ENCODE peak calls at places on chromosomes 5 and 9, in seven cellular contexts. One of them, this sample, is unnamed.
A peak's percentile ranks its signal among the peaks of the same experiment; 100 is the strongest.

GRCh38 chr9:98445576-98445975 is 190.1 kb upstream of the TBC1D2 start:
- DNase-seq in IMR-90: no peak
- DNase-seq in fibroblast of lung: no peak
- DNase-seq in H1: no peak
- DNase-seq in mesenchymal stem cell: no peak
- DNase-seq in Karpas-422: no peak
- DNase-seq in neuronal stem cell: no peak
- DNase-seq in this sample: no peak

GRCh38 chr5:171269717-171270116 is 39.3 kb upstream of the TLX3 start:
- DNase-seq in IMR-90: peak; percentile 72
- DNase-seq in fibroblast of lung: peak; percentile 36
- DNase-seq in H1: no peak
- DNase-seq in mesenchymal stem cell: peak; percentile 81
- DNase-seq in Karpas-422: no peak
- DNase-seq in neuronal stem cell: no peak
- DNase-seq in this sample: no peak

GRCh38 chr5:139236479-139236878 is 38.3 kb upstream of the SIL1 start:
- DNase-seq in IMR-90: no peak
- DNase-seq in fibroblast of lung: no peak
- DNase-seq in H1: no peak
- DNase-seq in mesenchymal stem cell: no peak
- DNase-seq in Karpas-422: no peak
- DNase-seq in neuronal stem cell: no peak
- DNase-seq in this sample: no peak

GRCh38 chr9:133162802-133163558 is 734 bp downstream of the GBGT1 start:
- DNase-seq in IMR-90: no peak
- DNase-seq in fibroblast of lung: no peak
- DNase-seq in H1: peak; percentile 59
- DNase-seq in mesenchymal stem cell: no peak
- DNase-seq in Karpas-422: no peak
- DNase-seq in neuronal stem cell: no peak
- DNase-seq in this sample: no peak

GRCh38 chr5:35857606-35858205 is 1.0 kb downstream of the IL7R start:
- DNase-seq in IMR-90: peak; percentile 91
- DNase-seq in fibroblast of lung: peak; percentile 92
- DNase-seq in H1: no peak
- DNase-seq in mesenchymal stem cell: peak; percentile 83
- DNase-seq in Karpas-422: no peak
- DNase-seq in neuronal stem cell: no peak
- DNase-seq in this sample: no peak

GRCh38 chr9:33510264-33511183 is 13.5 kb upstream of the ANKRD18B start:
- DNase-seq in IMR-90: peak; percentile 62
- DNase-seq in fibroblast of lung: peak; percentile 67
- DNase-seq in H1: peak; percentile 71
- DNase-seq in mesenchymal stem cell: peak; percentile 84
- DNase-seq in Karpas-422: no peak
- DNase-seq in neuronal stem cell: no peak
- DNase-seq in this sample: peak; percentile 46

GRCh38 chr9:121858788-121859187 is 207.4 kb downstream of the DAB2IP start:
- DNase-seq in IMR-90: no peak
- DNase-seq in fibroblast of lung: no peak
- DNase-seq in H1: peak; percentile 26
- DNase-seq in mesenchymal stem cell: no peak
- DNase-seq in Karpas-422: no peak
- DNase-seq in neuronal stem cell: no peak
- DNase-seq in this sample: no peak

GRCh38 chr5:92248518-92248917 is 865.4 kb upstream of the ARRDC3 start:
- DNase-seq in IMR-90: no peak
- DNase-seq in fibroblast of lung: no peak
- DNase-seq in H1: no peak
- DNase-seq in mesenchymal stem cell: no peak
- DNase-seq in Karpas-422: no peak
- DNase-seq in neuronal stem cell: no peak
- DNase-seq in this sample: no peak

GRCh38 chr9:119487118-119487827 is 118.0 kb upstream of the BRINP1 start:
- DNase-seq in IMR-90: no peak
- DNase-seq in fibroblast of lung: no peak
- DNase-seq in H1: no peak
- DNase-seq in mesenchymal stem cell: no peak
- DNase-seq in Karpas-422: no peak
- DNase-seq in neuronal stem cell: no peak
- DNase-seq in this sample: no peak

GRCh38 chr9:10835791-10836463 is 223.1 kb upstream of the PTPRD start:
- DNase-seq in IMR-90: no peak
- DNase-seq in fibroblast of lung: no peak
- DNase-seq in H1: no peak
- DNase-seq in mesenchymal stem cell: no peak
- DNase-seq in Karpas-422: no peak
- DNase-seq in neuronal stem cell: no peak
- DNase-seq in this sample: no peak

GRCh38 chr5:28408186-28408585 is 1369.8 kb upstream of the CDH9 start:
- DNase-seq in IMR-90: no peak
- DNase-seq in fibroblast of lung: peak; percentile 94
- DNase-seq in H1: no peak
- DNase-seq in mesenchymal stem cell: peak; percentile 45
- DNase-seq in Karpas-422: no peak
- DNase-seq in neuronal stem cell: no peak
- DNase-seq in this sample: no peak

GRCh38 chr9:114677418-114677817 is 4.6 kb downstream of the TEX48 start:
- DNase-seq in IMR-90: peak; percentile 100
- DNase-seq in fibroblast of lung: peak; percentile 100
- DNase-seq in H1: no peak
- DNase-seq in mesenchymal stem cell: peak; percentile 100
- DNase-seq in Karpas-422: no peak
- DNase-seq in neuronal stem cell: no peak
- DNase-seq in this sample: no peak

GRCh38 chr5:112869948-112870347 is 8.9 kb downstream of the SRP19 start:
- DNase-seq in IMR-90: no peak
- DNase-seq in fibroblast of lung: no peak
- DNase-seq in H1: no peak
- DNase-seq in mesenchymal stem cell: no peak
- DNase-seq in Karpas-422: no peak
- DNase-seq in neuronal stem cell: no peak
- DNase-seq in this sample: peak; percentile 85

GRCh38 chr5:35134278-35135030 is 86.7 kb upstream of the AGXT2 start:
- DNase-seq in IMR-90: no peak
- DNase-seq in fibroblast of lung: no peak
- DNase-seq in H1: no peak
- DNase-seq in mesenchymal stem cell: no peak
- DNase-seq in Karpas-422: no peak
- DNase-seq in neuronal stem cell: no peak
- DNase-seq in this sample: no peak

GRCh38 chr5:67032921-67033664 is 163.5 kb downstream of the CD180 start:
- DNase-seq in IMR-90: peak; percentile 73
- DNase-seq in fibroblast of lung: peak; percentile 65
- DNase-seq in H1: no peak
- DNase-seq in mesenchymal stem cell: peak; percentile 38
- DNase-seq in Karpas-422: peak; percentile 63
- DNase-seq in neuronal stem cell: no peak
- DNase-seq in this sample: no peak

GRCh38 chr9:93953492-93954435 is 1.4 kb downstream of the BARX1 start:
- DNase-seq in IMR-90: no peak
- DNase-seq in fibroblast of lung: no peak
- DNase-seq in H1: peak; percentile 65
- DNase-seq in mesenchymal stem cell: no peak
- DNase-seq in Karpas-422: no peak
- DNase-seq in neuronal stem cell: no peak
- DNase-seq in this sample: no peak

GRCh38 chr9:130535818-130536521 is 43.4 kb upstream of the FUBP3 start:
- DNase-seq in IMR-90: peak; percentile 60
- DNase-seq in fibroblast of lung: peak; percentile 52
- DNase-seq in H1: no peak
- DNase-seq in mesenchymal stem cell: peak; percentile 82
- DNase-seq in Karpas-422: no peak
- DNase-seq in neuronal stem cell: no peak
- DNase-seq in this sample: no peak

GRCh38 chr5:78050888-78051287 is 243.6 kb downstream of the AP3B1 start:
- DNase-seq in IMR-90: peak; percentile 80
- DNase-seq in fibroblast of lung: peak; percentile 72
- DNase-seq in H1: no peak
- DNase-seq in mesenchymal stem cell: peak; percentile 64
- DNase-seq in Karpas-422: no peak
- DNase-seq in neuronal stem cell: no peak
- DNase-seq in this sample: no peak

GRCh38 chr5:83253731-83254130 is 176.4 kb downstream of the XRCC4 start:
- DNase-seq in IMR-90: no peak
- DNase-seq in fibroblast of lung: peak; percentile 50
- DNase-seq in H1: no peak
- DNase-seq in mesenchymal stem cell: no peak
- DNase-seq in Karpas-422: no peak
- DNase-seq in neuronal stem cell: no peak
- DNase-seq in this sample: no peak

GRCh38 chr9:77907581-77907980 is 124.0 kb downstream of the GNAQ start:
- DNase-seq in IMR-90: peak; percentile 38
- DNase-seq in fibroblast of lung: peak; percentile 37
- DNase-seq in H1: no peak
- DNase-seq in mesenchymal stem cell: no peak
- DNase-seq in Karpas-422: no peak
- DNase-seq in neuronal stem cell: no peak
- DNase-seq in this sample: no peak

GRCh38 chr5:72246239-72246580 is 73.8 kb downstream of the MRPS27 start:
- DNase-seq in IMR-90: no peak
- DNase-seq in fibroblast of lung: peak; percentile 46
- DNase-seq in H1: no peak
- DNase-seq in mesenchymal stem cell: peak; percentile 50
- DNase-seq in Karpas-422: no peak
- DNase-seq in neuronal stem cell: no peak
- DNase-seq in this sample: no peak

GRCh38 chr5:145946112-145946861 is 9.9 kb downstream of the SH3RF2 start:
- DNase-seq in IMR-90: peak; percentile 84
- DNase-seq in fibroblast of lung: peak; percentile 98
- DNase-seq in H1: no peak
- DNase-seq in mesenchymal stem cell: peak; percentile 82
- DNase-seq in Karpas-422: no peak
- DNase-seq in neuronal stem cell: no peak
- DNase-seq in this sample: no peak
- H3K4me2 ChIP-seq in IMR-90: peak overlapping the region; percentile 8
- H3K4me2 ChIP-seq in fibroblast of lung: no peak overlapping the region
- H3K4me2 ChIP-seq in H1: no peak overlapping the region
- H3K4me2 ChIP-seq in mesenchymal stem cell: no peak overlapping the region
- H3K4me2 ChIP-seq in Karpas-422: no peak overlapping the region
- H3K4me2 ChIP-seq in neuronal stem cell: no peak overlapping the region
- H3K4me2 ChIP-seq in this sample: no peak overlapping the region

GRCh38 chr5:135375040-135375439 is 24.0 kb downstream of the MACROH2A1 start:
- DNase-seq in IMR-90: no peak
- DNase-seq in fibroblast of lung: no peak
- DNase-seq in H1: no peak
- DNase-seq in mesenchymal stem cell: no peak
- DNase-seq in Karpas-422: no peak
- DNase-seq in neuronal stem cell: no peak
- DNase-seq in this sample: no peak

GRCh38 chr5:135377751-135378680 is 21.0 kb downstream of the MACROH2A1 start:
- DNase-seq in IMR-90: no peak
- DNase-seq in fibroblast of lung: no peak
- DNase-seq in H1: no peak
- DNase-seq in mesenchymal stem cell: no peak
- DNase-seq in Karpas-422: no peak
- DNase-seq in neuronal stem cell: no peak
- DNase-seq in this sample: no peak

GRCh38 chr5:135376961-135377621 is 21.9 kb downstream of the MACROH2A1 start:
- DNase-seq in IMR-90: no peak
- DNase-seq in fibroblast of lung: no peak
- DNase-seq in H1: no peak
- DNase-seq in mesenchymal stem cell: no peak
- DNase-seq in Karpas-422: no peak
- DNase-seq in neuronal stem cell: no peak
- DNase-seq in this sample: no peak

GRCh38 chr5:135382131-135382530 is 16.9 kb downstream of the MACROH2A1 start:
- DNase-seq in IMR-90: no peak
- DNase-seq in fibroblast of lung: no peak
- DNase-seq in H1: no peak
- DNase-seq in mesenchymal stem cell: no peak
- DNase-seq in Karpas-422: no peak
- DNase-seq in neuronal stem cell: no peak
- DNase-seq in this sample: no peak

GRCh38 chr5:135379052-135379654 is 19.9 kb downstream of the MACROH2A1 start:
- DNase-seq in IMR-90: peak; percentile 44
- DNase-seq in fibroblast of lung: peak; percentile 72
- DNase-seq in H1: no peak
- DNase-seq in mesenchymal stem cell: no peak
- DNase-seq in Karpas-422: no peak
- DNase-seq in neuronal stem cell: no peak
- DNase-seq in this sample: no peak
- H3K27ac ChIP-seq in IMR-90: no peak overlapping the region
- H3K27ac ChIP-seq in fibroblast of lung: no peak overlapping the region
- H3K27ac ChIP-seq in H1: no peak overlapping the region
- H3K27ac ChIP-seq in mesenchymal stem cell: no peak overlapping the region
- H3K27ac ChIP-seq in Karpas-422: no peak overlapping the region
- H3K27ac ChIP-seq in neuronal stem cell: no peak overlapping the region
- H3K27ac ChIP-seq in this sample: no peak overlapping the region

GRCh38 chr5:173830421-173830820 is 57.7 kb upstream of the CPEB4 start:
- DNase-seq in IMR-90: no peak
- DNase-seq in fibroblast of lung: no peak
- DNase-seq in H1: no peak
- DNase-seq in mesenchymal stem cell: no peak
- DNase-seq in Karpas-422: no peak
- DNase-seq in neuronal stem cell: no peak
- DNase-seq in this sample: no peak

GRCh38 chr5:173833200-173833599 is 54.9 kb upstream of the CPEB4 start:
- DNase-seq in IMR-90: no peak
- DNase-seq in fibroblast of lung: peak; percentile 72
- DNase-seq in H1: no peak
- DNase-seq in mesenchymal stem cell: no peak
- DNase-seq in Karpas-422: no peak
- DNase-seq in neuronal stem cell: no peak
- DNase-seq in this sample: no peak

GRCh38 chr5:173834070-173834771 is 53.9 kb upstream of the CPEB4 start:
- DNase-seq in IMR-90: no peak
- DNase-seq in fibroblast of lung: peak; percentile 13
- DNase-seq in H1: no peak
- DNase-seq in mesenchymal stem cell: no peak
- DNase-seq in Karpas-422: no peak
- DNase-seq in neuronal stem cell: no peak
- DNase-seq in this sample: no peak

GRCh38 chr5:173831196-173831914 is 56.8 kb upstream of the CPEB4 start:
- DNase-seq in IMR-90: no peak
- DNase-seq in fibroblast of lung: no peak
- DNase-seq in H1: no peak
- DNase-seq in mesenchymal stem cell: no peak
- DNase-seq in Karpas-422: no peak
- DNase-seq in neuronal stem cell: no peak
- DNase-seq in this sample: no peak

GRCh38 chr5:173832386-173832785 is 55.8 kb upstream of the CPEB4 start:
- DNase-seq in IMR-90: no peak
- DNase-seq in fibroblast of lung: no peak
- DNase-seq in H1: no peak
- DNase-seq in mesenchymal stem cell: no peak
- DNase-seq in Karpas-422: no peak
- DNase-seq in neuronal stem cell: no peak
- DNase-seq in this sample: no peak
- H3K4me1 ChIP-seq in IMR-90: peaks cover 5% of the 10 kb centered on the region
- H3K4me1 ChIP-seq in fibroblast of lung: no peaks in the 10 kb centered on the region
- H3K4me1 ChIP-seq in H1: no peaks in the 10 kb centered on the region
- H3K4me1 ChIP-seq in mesenchymal stem cell: peaks cover 10% of the 10 kb centered on the region
- H3K4me1 ChIP-seq in Karpas-422: peaks cover 30% of the 10 kb centered on the region
- H3K4me1 ChIP-seq in neuronal stem cell: no peaks in the 10 kb centered on the region
- H3K4me1 ChIP-seq in this sample: peaks cover 15% of the 10 kb centered on the region

DNA sequence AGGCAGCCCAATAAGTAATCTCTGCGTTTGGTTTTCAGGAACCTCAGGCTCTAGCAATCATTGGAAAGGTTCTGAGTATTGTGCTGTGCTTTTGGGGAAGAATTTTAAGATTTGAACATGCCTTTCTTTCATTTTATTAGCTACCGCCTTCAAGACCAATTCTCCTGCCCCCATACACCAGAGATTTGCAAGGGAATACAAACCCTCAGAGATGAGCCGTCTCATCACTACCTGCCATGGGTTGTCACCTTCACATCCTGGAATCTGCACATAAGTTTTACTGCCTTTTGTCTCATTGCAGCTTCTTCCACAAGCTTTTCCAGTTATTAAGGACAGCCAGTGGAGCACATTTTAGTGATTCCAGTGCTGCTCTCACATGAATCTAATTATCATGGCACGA is 11.7 kb upstream of the TMED7 start:
- DNase-seq in IMR-90: no peak
- DNase-seq in fibroblast of lung: no peak
- DNase-seq in H1: no peak
- DNase-seq in mesenchymal stem cell: no peak
- DNase-seq in Karpas-422: no peak
- DNase-seq in neuronal stem cell: no peak
- DNase-seq in this sample: no peak
- H3K4me2 ChIP-seq in IMR-90: no peak overlapping the region
- H3K4me2 ChIP-seq in fibroblast of lung: no peak overlapping the region
- H3K4me2 ChIP-seq in H1: no peak overlapping the region
- H3K4me2 ChIP-seq in mesenchymal stem cell: no peak overlapping the region
- H3K4me2 ChIP-seq in Karpas-422: no peak overlapping the region
- H3K4me2 ChIP-seq in neuronal stem cell: no peak overlapping the region
- H3K4me2 ChIP-seq in this sample: no peak overlapping the region